ENCODE peak calls at places on chromosomes 12 and 14, in seven cellular contexts. N is uterus, U is upper lobe of right lung, C is lower lobe of right lung, Z is mucosa of descending colon, M is GM23338, Y is pancreas. T is an unnamed sample. For H3K4me1, the result is how much of the 10 kb centered on the place peaks cover.

GRCh38 chr14:92310776-92311375 is 12.1 kb upstream of the SLC24A4 start:
- DNase-seq in Z (no peak), N (no peak), U (no peak), M (no peak), Y (no peak), C (no peak), T (peak)

GRCh38 chr12:131074221-131075083 is 120.7 kb downstream of the ADGRD1 start:
- DNase-seq in N (peak), Z (no peak), U (peak), M (no peak), C (peak), Y (no peak), T (no peak)

GRCh38 chr14:22664261-22664660 is 20.1 kb upstream of the OR6J1 start:
- DNase-seq in N (no peak), C (no peak), M (no peak), Y (no peak), U (no peak), Z (no peak), T (no peak)

GRCh38 chr12:66107451-66107915 is 23.1 kb downstream of the LLPH start:
- DNase-seq in C (no peak), U (no peak), Z (no peak), Y (no peak), N (peak), M (peak), T (peak)

GRCh38 chr14:65356327-65356836 is 56.1 kb upstream of the FUT8 start:
- DNase-seq in M (peak), N (no peak), C (no peak), Z (no peak), Y (no peak), U (no peak), T (peak)

GRCh38 chr14:102928412-102929348 is 6.2 kb downstream of the AMN start:
- DNase-seq in Y (peak), U (peak), Z (peak), M (peak), C (peak), N (peak), T (peak)

GRCh38 chr14:33908540-33909223 is 42.2 kb downstream of the EGLN3 start:
- DNase-seq in M (peak), N (no peak), C (no peak), U (no peak), Z (peak), Y (no peak), T (peak)

GRCh38 chr12:57864811-57865751 is 18.6 kb upstream of the CTDSP2 start:
- DNase-seq in M (peak), Z (peak), C (peak), U (peak), Y (peak), N (peak), T (peak)

GRCh38 chr14:67186369-67186768 is 2.9 kb upstream of the GARIN2 start:
- DNase-seq in N (no peak), U (no peak), Y (no peak), Z (no peak), M (peak), C (no peak), T (no peak)

GRCh38 chr14:26808407-26808806 is 210.6 kb upstream of the NOVA1 start:
- DNase-seq in M (no peak), Y (no peak), U (no peak), N (no peak), Z (no peak), C (no peak), T (no peak)

GRCh38 chr14:68767248-68767645 is 25.6 kb downstream of the ZFP36L1 start:
- DNase-seq in C (no peak), U (peak), Y (no peak), Z (no peak), N (no peak), M (no peak), T (no peak)

GRCh38 chr14:21852061-21852664 is 178.5 kb upstream of the OR4E1 start:
- DNase-seq in M (peak), Y (peak), C (no peak), N (no peak), Z (peak), U (no peak), T (peak)

GRCh38 chr14:23573384-23573783 is 5.2 kb downstream of the JPH4 start:
- DNase-seq in C (no peak), U (no peak), M (no peak), N (no peak), Z (no peak), Y (no peak), T (no peak)

GRCh38 chr12:117847371-117847770 is 121.4 kb downstream of the KSR2 start:
- DNase-seq in N (no peak), U (no peak), C (no peak), M (no peak), Y (no peak), Z (no peak), T (no peak)

GRCh38 chr14:95295600-95296376 is 23.9 kb downstream of the CLMN start:
- DNase-seq in N (no peak), M (no peak), Z (no peak), Y (no peak), U (no peak), C (no peak), T (no peak)

GRCh38 chr12:46419675-46420074 is 47.1 kb upstream of the SLC38A2 start:
- DNase-seq in C (no peak), M (no peak), Z (no peak), N (no peak), Y (no peak), U (no peak), T (no peak)
- H3K4me1 ChIP-seq in C (under half), M (under half), Z (under half), N (under half), Y (under half), U (under half), T (under half)

GRCh38 chr14:32087907-32088306 is 10.8 kb downstream of the ARHGAP5 start:
- DNase-seq in Y (no peak), N (no peak), U (no peak), C (no peak), M (no peak), Z (no peak), T (no peak)
- H3K4me1 ChIP-seq in Y (under half), N (under half), U (under half), C (under half), M (under half), Z (under half), T (under half)

DNA sequence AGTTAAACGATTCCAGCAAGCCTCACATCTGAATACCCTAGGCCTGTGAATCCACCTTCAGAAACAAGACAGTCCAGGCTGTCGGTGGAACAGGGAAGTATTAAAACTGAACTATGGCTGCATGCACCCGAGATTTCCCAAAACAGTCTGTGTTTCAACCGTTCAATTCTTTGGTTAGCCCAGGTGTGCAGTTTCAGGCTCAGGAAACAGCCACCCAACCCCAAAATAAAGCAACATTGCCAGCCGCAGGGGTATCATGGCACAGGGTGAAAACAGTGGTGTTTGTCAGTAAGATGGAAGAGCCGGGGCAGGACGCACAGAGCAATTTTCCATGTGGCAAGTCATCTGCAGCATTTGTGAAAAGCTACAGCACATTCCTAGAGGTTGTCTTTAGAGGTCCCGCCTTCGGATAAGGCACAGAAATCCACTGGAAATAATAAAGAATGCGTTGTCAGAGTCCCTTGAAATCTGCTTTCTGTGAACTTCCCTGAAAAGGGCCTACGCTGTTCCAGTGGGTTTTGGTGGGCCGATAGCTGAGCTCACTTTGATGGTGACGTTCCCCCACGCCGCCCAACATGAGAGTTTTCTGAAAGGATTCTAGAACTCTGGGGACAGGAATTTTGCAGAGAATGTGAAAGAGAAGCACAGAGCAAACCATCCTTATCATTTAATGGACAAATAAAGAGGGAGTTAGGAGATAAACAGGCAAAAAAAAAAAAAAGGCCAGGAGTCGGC is 84.9 kb downstream of the BCL11B start:
- DNase-seq in M (no peak), U (no peak), Z (no peak), C (no peak), N (no peak), Y (no peak), T (no peak)
- H3K4me1 ChIP-seq in M (under half), U (under half), Z (under half), C (under half), N (under half), Y (under half), T (under half)

DNA sequence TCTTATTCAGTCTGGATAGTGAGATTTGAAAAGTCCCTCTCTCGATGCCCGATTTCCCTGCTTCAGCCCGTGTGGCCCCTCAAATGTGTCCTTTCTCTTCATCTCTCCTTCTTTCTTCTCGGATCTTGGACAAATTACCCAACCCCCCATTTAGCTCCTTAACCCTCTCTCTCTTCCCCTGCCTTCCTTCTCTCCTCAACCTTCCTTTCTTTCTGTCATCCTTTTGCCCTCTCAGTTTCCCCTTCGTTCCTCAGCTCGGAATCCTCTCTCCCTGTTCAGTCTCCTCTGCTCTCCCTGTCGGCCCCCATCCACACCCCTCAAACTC is 5.7 kb downstream of the GPR84 start:
- DNase-seq in N (no peak), Y (no peak), Z (no peak), M (no peak), U (no peak), C (no peak), T (no peak)
- H3K4me1 ChIP-seq in N (under half), Y (under half), Z (under half), M (half or more), U (under half), C (under half), T (under half)

GRCh38 chr14:99209409-99209808 is 62.6 kb downstream of the BCL11B start:
- DNase-seq in U (no peak), Y (no peak), M (no peak), Z (no peak), C (no peak), N (no peak), T (no peak)
- H3K4me1 ChIP-seq in U (under half), Y (under half), M (under half), Z (under half), C (under half), N (under half), T (under half)

GRCh38 chr14:25004389-25004809 is 45.5 kb downstream of the STXBP6 start:
- DNase-seq in U (no peak), Z (no peak), N (no peak), M (no peak), Y (no peak), C (no peak), T (no peak)
- H3K4me1 ChIP-seq in U (under half), Z (under half), N (under half), M (under half), Y (under half), C (under half), T (under half)

GRCh38 chr12:1581973-1582708 is 12.2 kb downstream of the FBXL14 start:
- DNase-seq in Z (no peak), C (no peak), N (no peak), M (no peak), U (no peak), Y (no peak), T (no peak)
- H3K4me1 ChIP-seq in Z (under half), C (under half), N (under half), M (under half), U (under half), Y (under half), T (under half)

GRCh38 chr14:24943024-24943423 is 106.9 kb downstream of the STXBP6 start:
- DNase-seq in M (peak), Y (no peak), N (peak), C (no peak), Z (no peak), U (no peak), T (no peak)

GRCh38 chr14:24940213-24940783 is 109.6 kb downstream of the STXBP6 start:
- DNase-seq in Y (no peak), N (no peak), Z (no peak), C (no peak), U (no peak), M (no peak), T (no peak)

GRCh38 chr14:24948261-24948847 is 101.6 kb downstream of the STXBP6 start:
- DNase-seq in M (peak), C (no peak), Y (no peak), U (no peak), Z (no peak), N (no peak), T (no peak)

GRCh38 chr14:24941719-24942118 is 108.2 kb downstream of the STXBP6 start:
- DNase-seq in N (no peak), U (no peak), Z (peak), Y (peak), M (peak), C (peak), T (peak)

GRCh38 chr14:24944800-24945199 is 105.1 kb downstream of the STXBP6 start:
- DNase-seq in Y (no peak), U (no peak), N (no peak), M (no peak), C (no peak), Z (no peak), T (no peak)
- H3K4me1 ChIP-seq in Y (under half), U (under half), N (under half), M (under half), C (under half), Z (under half), T (under half)

GRCh38 chr12:9727813-9728212 is 5.1 kb downstream of the CLECL1 start:
- DNase-seq in Z (no peak), C (no peak), M (no peak), Y (no peak), U (no peak), N (no peak), T (no peak)
- H3K4me1 ChIP-seq in Z (under half), C (under half), M (under half), Y (under half), U (under half), N (under half), T (under half)